ENCODE peak calls at places on chromosomes 2 and 18, in ten cellular contexts. Q, F, P, T, O, W, X, B, V and R are unnamed samples.

GRCh38 chr2:235937526-235937925 is 230.7 kb downstream of the GBX2 start:
- DNase-seq in W (no peak), B (no peak), O (no peak), T (no peak), P (no peak), F (no peak), Q (no peak), V (no peak), X (no peak), R (peak; percentile 5)

GRCh38 chr2:51194656-51195055 is 162.7 kb upstream of the NRXN1 start:
- DNase-seq in P (no peak), F (no peak), O (no peak), W (no peak), Q (no peak), V (no peak), X (no peak), T (no peak), B (no peak), R (no peak)

GRCh38 chr2:9318461-9319337 is 104.6 kb downstream of the ITGB1BP1 start:
- DNase-seq in X (no peak), P (peak; percentile 65), V (no peak), W (no peak), O (no peak), F (peak; percentile 60), T (no peak), Q (peak; percentile 85), B (peak; percentile 50), R (peak; percentile 76)

GRCh38 chr2:175750195-175750594 is 251.9 kb downstream of the LNPK start:
- DNase-seq in T (no peak), X (no peak), W (no peak), O (no peak), P (no peak), F (no peak), V (peak; percentile 64), B (no peak), Q (no peak), R (no peak)

GRCh38 chr18:59374112-59374511 is 15.0 kb upstream of the LMAN1 start:
- DNase-seq in Q (no peak), O (no peak), V (no peak), T (no peak), W (no peak), B (no peak), P (no peak), X (no peak), F (no peak), R (no peak)

GRCh38 chr2:214203744-214204289 is 207.0 kb upstream of the VWC2L start:
- DNase-seq in T (no peak), O (no peak), B (no peak), W (no peak), F (no peak), P (no peak), V (no peak), Q (no peak), X (no peak), R (no peak)

GRCh38 chr2:136858656-136859055 is 93.3 kb downstream of the THSD7B start:
- DNase-seq in P (no peak), O (no peak), W (no peak), B (no peak), V (no peak), T (no peak), F (no peak), X (no peak), Q (no peak), R (no peak)

GRCh38 chr2:108920686-108921085 is 68.3 kb downstream of the EDAR start:
- DNase-seq in X (no peak), P (no peak), T (no peak), O (no peak), Q (no peak), B (no peak), F (no peak), V (no peak), W (no peak), R (peak; percentile 3)

GRCh38 chr2:57760448-57760847 is 286.2 kb upstream of the VRK2 start:
- DNase-seq in V (no peak), X (peak; percentile 51), P (no peak), T (no peak), O (no peak), F (no peak), Q (no peak), B (no peak), W (no peak), R (no peak)

GRCh38 chr2:8064608-8065007 is 617.2 kb upstream of the ID2 start:
- DNase-seq in O (no peak), X (no peak), W (no peak), P (no peak), V (no peak), Q (no peak), F (no peak), T (no peak), B (no peak), R (no peak)

GRCh38 chr2:207334309-207334630 is 168.5 kb upstream of the KLF7 start:
- DNase-seq in V (no peak), P (no peak), W (no peak), T (no peak), O (no peak), X (no peak), Q (no peak), F (no peak), B (no peak), R (no peak)

GRCh38 chr2:136136921-136137320 is 19.0 kb upstream of the CXCR4 start:
- DNase-seq in W (no peak), Q (no peak), X (no peak), O (no peak), P (no peak), F (no peak), B (no peak), V (no peak), T (no peak), R (no peak)

GRCh38 chr2:12770569-12770968 is 53.8 kb downstream of the TRIB2 start:
- DNase-seq in T (no peak), F (no peak), W (peak; percentile 5), V (no peak), P (no peak), B (no peak), O (no peak), X (no peak), Q (no peak), R (no peak)

GRCh38 chr2:12771154-12771553 is 54.4 kb downstream of the TRIB2 start:
- DNase-seq in T (no peak), B (no peak), P (no peak), W (peak; percentile 5), V (no peak), F (no peak), O (no peak), X (no peak), Q (no peak), R (no peak)

GRCh38 chr2:12776457-12777049 is 59.8 kb downstream of the TRIB2 start:
- DNase-seq in V (peak; percentile 24), P (no peak), W (peak; percentile 79), F (no peak), X (no peak), T (no peak), Q (no peak), B (no peak), O (no peak), R (no peak)

GRCh38 chr2:12778369-12778768 is 61.6 kb downstream of the TRIB2 start:
- DNase-seq in X (no peak), V (peak; percentile 75), F (no peak), W (peak; percentile 79), B (no peak), P (no peak), T (peak; percentile 27), Q (no peak), O (no peak), R (no peak)

DNA sequence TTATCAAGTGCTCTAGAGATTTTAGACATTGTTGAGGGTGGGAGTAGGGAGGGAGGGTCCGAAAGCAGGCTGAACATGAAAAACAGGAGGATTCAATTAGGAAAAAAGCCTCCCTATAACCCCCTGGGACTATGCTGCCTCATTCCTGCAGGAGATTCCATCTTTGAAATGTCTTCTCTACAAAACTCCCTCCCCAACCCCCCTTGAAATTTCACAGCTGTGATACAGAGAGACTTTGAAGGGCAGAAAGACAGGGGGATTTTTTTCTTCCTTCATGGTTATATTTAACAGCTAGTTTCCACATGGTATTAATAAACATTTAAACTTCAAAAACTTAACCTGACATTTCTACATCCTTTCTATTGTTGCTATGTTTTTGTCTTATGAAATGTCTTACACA is 57.6 kb downstream of the TRIB2 start:
- DNase-seq in X (no peak), T (no peak), Q (no peak), F (no peak), P (no peak), O (no peak), W (no peak), B (peak; percentile 23), V (no peak), R (no peak)
- H3K4me1 ChIP-seq in X (no peaks in the 10 kb centered on the region), T (peaks cover 12% of the 10 kb centered on the region), Q (no peaks in the 10 kb centered on the region), F (no peaks in the 10 kb centered on the region), P (no peaks in the 10 kb centered on the region), O (no peaks in the 10 kb centered on the region), W (no peaks in the 10 kb centered on the region), B (peaks cover 9% of the 10 kb centered on the region), V (peaks cover 44% of the 10 kb centered on the region), R (no peaks in the 10 kb centered on the region)

DNA sequence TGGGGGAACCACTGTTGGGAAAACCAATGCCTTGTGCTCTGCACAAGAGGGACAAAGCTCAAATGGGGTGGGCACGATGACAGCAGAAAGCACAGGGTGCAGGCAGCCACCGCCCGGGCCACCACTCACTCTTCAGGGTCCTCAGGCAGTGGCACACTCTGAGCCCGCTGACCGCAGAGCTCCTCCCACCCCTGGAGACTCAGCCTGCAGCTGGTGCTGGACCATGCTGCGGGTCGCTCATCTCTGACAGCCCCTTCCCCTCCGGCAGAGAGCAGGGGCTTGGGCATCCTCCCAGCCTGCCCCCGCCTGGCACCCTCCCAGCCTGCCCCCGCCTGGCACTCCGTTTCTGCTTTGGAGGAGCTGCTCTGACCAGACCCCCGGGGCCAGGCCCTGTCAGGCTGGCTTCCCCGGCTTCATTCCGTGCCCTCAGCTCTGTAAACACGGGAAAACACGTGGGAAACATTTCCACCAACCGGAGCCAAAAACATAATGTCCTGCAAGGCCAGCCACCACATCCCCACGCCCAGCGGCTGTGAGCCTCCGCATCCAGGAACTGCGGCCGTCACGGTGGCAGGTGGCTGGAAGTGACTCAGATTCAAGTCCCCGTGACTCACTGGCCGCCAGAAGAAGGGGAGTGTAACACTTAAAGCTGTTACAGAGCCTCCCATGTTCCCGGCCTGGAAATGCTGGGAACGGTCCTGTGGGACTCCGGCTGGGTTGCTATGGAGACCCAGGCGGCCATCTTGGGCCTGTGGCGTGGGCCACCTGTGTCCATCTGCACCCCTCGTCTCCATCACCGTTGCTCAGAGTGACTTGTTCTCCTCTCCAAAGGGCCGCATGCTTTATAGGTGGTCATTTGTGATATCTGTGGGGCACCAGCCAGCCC is 6.8 kb upstream of the SNED1 start:
- DNase-seq in T (no peak), V (peak; percentile 58), F (peak; percentile 90), W (no peak), O (peak; percentile 49), X (no peak), P (peak; percentile 77), B (no peak), Q (peak; percentile 80), R (peak; percentile 90)
- TF ChIP-seq EP300 in T (no peak), V (no peak), F (peak; percentile 98), W (peak; percentile 61), O (no peak), X (no peak), P (peak; percentile 66), B (no peak), Q (peak; percentile 95), R (peak; percentile 67)

GRCh38 chr2:120916446-120916845 is 180.8 kb downstream of the GLI2 start:
- DNase-seq in T (no peak), P (no peak), X (no peak), B (no peak), Q (no peak), O (no peak), V (no peak), W (no peak), F (no peak), R (no peak)
- H3K4me1 ChIP-seq in T (no peaks in the 10 kb centered on the region), P (peaks cover 7% of the 10 kb centered on the region), X (no peaks in the 10 kb centered on the region), B (peaks cover 32% of the 10 kb centered on the region), Q (peaks cover 57% of the 10 kb centered on the region), O (peaks cover 76% of the 10 kb centered on the region), V (peaks cover 10% of the 10 kb centered on the region), W (peaks cover 65% of the 10 kb centered on the region), F (peaks cover 23% of the 10 kb centered on the region), R (peaks cover 49% of the 10 kb centered on the region)

GRCh38 chr2:168705534-168706470 is 96.6 kb upstream of the NOSTRIN start:
- DNase-seq in O (peak; percentile 3), B (no peak), V (peak; percentile 12), P (peak; percentile 35), W (no peak), X (no peak), T (no peak), Q (no peak), F (no peak), R (no peak)
- TF ChIP-seq EP300 in O (no peak), B (no peak), V (no peak), P (no peak), W (no peak), X (no peak), T (no peak), Q (no peak), F (no peak), R (no peak)